ENCODE peak calls at places on chromosome 1, in four cellular contexts. C is HCT116, L is HepG2, P is K562. V is an unnamed sample. For H3K36me3, the result is how much of the 10 kb centered on the place peaks cover.

GRCh38 chr1:241443561-241443960 is 76.0 kb downstream of the FH start:
- DNase-seq in C (no peak), P (no peak), L (no peak), V (no peak)

GRCh38 chr1:41366428-41367101 is 5.3 kb downstream of the FOXO6 start:
- DNase-seq in C (no peak), L (no peak), P (peak), V (no peak)

GRCh38 chr1:234515411-234515810 is 36.4 kb upstream of the TARBP1 start:
- DNase-seq in P (no peak), C (no peak), L (no peak), V (no peak)

GRCh38 chr1:35571263-35571662 is 1.9 kb upstream of the TFAP2E start:
- DNase-seq in C (no peak), P (no peak), L (no peak), V (no peak)

GRCh38 chr1:184387871-184388670 is 1.2 kb downstream of the C1orf21 start:
- DNase-seq in C (no peak), P (no peak), L (no peak), V (no peak)

GRCh38 chr1:7590426-7590790 is 180.7 kb upstream of the VAMP3 start:
- DNase-seq in C (no peak), P (no peak), L (no peak), V (no peak)

GRCh38 chr1:102732927-102733326 is 375.4 kb downstream of the COL11A1 start:
- DNase-seq in C (no peak), P (no peak), L (no peak), V (no peak)

GRCh38 chr1:163300569-163300968 is 21.2 kb upstream of the NUF2 start:
- DNase-seq in P (no peak), C (no peak), L (no peak), V (no peak)

GRCh38 chr1:21355956-21356355 is 65.7 kb upstream of the ECE1 start:
- DNase-seq in P (no peak), C (no peak), L (no peak), V (no peak)

GRCh38 chr1:91564888-91565700 is 64.4 kb downstream of the CDC7 start:
- DNase-seq in P (no peak), C (no peak), L (no peak), V (no peak)

GRCh38 chr1:65425697-65426096 is 5.2 kb downstream of the LEPR start:
- DNase-seq in C (no peak), P (no peak), L (peak), V (peak)

GRCh38 chr1:212975607-212975918 is 25.2 kb downstream of the VASH2 start:
- DNase-seq in P (no peak), L (no peak), C (no peak), V (no peak)

GRCh38 chr1:96253281-96254035 is 468.1 kb upstream of the PTBP2 start:
- DNase-seq in C (no peak), L (no peak), P (no peak), V (no peak)

GRCh38 chr1:151267760-151268159 is 13.2 kb downstream of the PSMD4 start:
- DNase-seq in C (no peak), L (no peak), P (no peak), V (no peak)

GRCh38 chr1:33060579-33061083 is 20.3 kb upstream of the AZIN2 start:
- DNase-seq in P (no peak), L (no peak), C (no peak), V (no peak)

GRCh38 chr1:223844962-223845809 is 561 bp downstream of the TP53BP2 start:
- DNase-seq in C (no peak), P (no peak), L (peak), V (no peak)

GRCh38 chr1:219657186-219657585 is 44.3 kb upstream of the ZC3H11B start:
- DNase-seq in C (no peak), L (no peak), P (no peak), V (no peak)

GRCh38 chr1:203663820-203664219 is 37.2 kb downstream of the ATP2B4 start:
- DNase-seq in L (no peak), P (no peak), C (no peak), V (no peak)
- H3K27ac ChIP-seq in L (no peak), P (no peak), C (no peak), V (no peak)

DNA sequence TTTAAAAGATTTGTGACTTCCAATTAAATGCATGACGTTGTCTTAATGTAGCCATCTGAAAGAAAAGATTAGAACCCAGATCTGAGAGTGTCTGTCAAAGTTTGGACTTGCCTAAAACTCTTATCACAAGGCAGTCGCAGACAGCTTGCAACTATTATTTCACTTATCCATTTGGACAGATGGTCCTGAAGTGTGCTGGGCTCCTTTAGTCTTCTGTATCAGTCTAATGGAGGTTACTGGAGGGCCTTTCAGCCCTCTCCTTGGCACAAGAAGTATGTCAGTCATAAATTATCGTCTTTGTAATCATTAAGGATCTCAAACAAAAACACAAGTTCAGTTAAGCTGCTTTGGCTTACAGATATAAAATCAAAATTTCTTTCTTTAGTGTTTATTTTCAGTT is 15.5 kb downstream of the PROX1 start:
- DNase-seq in L (no peak), P (peak), C (no peak), V (no peak)
- TF ChIP-seq TCF7L2 in L (no peak), P (no peak), C (no peak), V (no peak)

DNA sequence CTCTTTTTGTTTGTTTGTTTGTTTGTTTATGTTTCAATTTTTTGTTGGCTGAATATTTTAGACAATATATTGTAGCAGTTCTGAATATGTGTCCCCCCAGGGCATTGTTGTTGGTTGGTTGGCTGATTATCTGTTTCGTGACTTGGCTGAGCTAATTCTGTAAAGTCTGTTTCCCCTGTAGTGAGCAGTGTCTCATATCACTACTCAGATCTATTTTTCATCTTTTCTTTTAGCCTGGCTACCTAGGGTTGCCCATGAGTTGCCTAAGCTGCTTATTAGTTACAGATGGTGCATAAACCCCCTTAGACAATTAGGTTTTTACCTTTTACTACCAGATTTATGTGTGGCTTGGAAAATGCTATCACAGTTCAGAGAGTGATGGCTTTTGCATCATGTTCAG is 32.3 kb downstream of the CFAP57 start:
- DNase-seq in L (no peak), P (no peak), C (no peak), V (no peak)
- H3K36me3 ChIP-seq in L (under half), P (under half), C (under half), V (under half)

GRCh38 chr1:99771522-99771921 is 5.1 kb upstream of the FRRS1 start:
- DNase-seq in P (peak), L (no peak), C (no peak), V (no peak)
- H3K27ac ChIP-seq in P (peak), L (no peak), C (no peak), V (no peak)

GRCh38 chr1:22791736-22792325 is 81.2 kb downstream of the EPHB2 start:
- DNase-seq in P (no peak), L (peak), C (no peak), V (no peak)

GRCh38 chr1:22794691-22795090 is 84.1 kb downstream of the EPHB2 start:
- DNase-seq in P (no peak), L (no peak), C (no peak), V (no peak)

GRCh38 chr1:22793647-22794046 is 83.0 kb downstream of the EPHB2 start:
- DNase-seq in L (no peak), P (no peak), C (no peak), V (no peak)

GRCh38 chr1:22790232-22791008 is 79.8 kb downstream of the EPHB2 start:
- DNase-seq in P (no peak), L (no peak), C (no peak), V (no peak)

DNA sequence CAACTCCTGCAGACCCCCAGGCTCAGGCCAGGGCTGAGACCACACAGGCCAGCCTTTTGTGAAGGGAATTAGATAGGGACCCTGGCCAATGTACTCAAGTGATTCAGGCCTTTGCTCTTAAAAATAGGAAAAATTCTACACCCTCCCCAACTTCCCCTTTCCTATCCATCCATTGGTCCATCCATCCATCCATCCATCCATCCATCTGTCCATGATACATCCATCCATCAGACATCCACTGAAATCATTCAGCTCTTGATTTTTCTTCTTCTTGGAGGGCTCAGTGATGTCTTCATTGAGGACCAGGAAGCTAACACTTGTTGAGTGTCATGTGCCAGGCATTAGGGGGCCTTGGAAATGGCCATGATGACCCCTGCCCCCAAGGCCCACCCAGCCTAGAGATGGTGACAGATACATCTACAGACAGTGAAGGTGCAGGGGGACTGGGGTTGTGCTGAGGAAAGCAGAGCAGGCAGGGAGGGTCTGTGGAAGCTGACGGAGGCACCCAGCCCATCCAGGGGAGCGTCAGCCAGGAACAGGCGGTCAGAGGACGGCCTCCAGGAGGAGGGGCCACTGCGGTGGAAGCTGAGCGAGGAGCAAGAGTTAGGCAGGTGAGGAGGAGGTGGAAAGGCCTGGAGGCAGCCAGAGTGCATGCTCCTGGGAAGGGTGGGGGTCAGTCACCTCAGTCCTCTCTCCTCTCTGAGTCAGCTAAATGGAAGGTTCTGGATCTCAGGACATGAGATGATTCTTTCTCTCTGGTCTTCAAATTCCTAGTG is 81.9 kb downstream of the EPHB2 start:
- DNase-seq in C (no peak), L (no peak), P (no peak), V (no peak)
- TF ChIP-seq TCF7L2 in C (no peak), L (no peak), P (no peak), V (no peak)

DNA sequence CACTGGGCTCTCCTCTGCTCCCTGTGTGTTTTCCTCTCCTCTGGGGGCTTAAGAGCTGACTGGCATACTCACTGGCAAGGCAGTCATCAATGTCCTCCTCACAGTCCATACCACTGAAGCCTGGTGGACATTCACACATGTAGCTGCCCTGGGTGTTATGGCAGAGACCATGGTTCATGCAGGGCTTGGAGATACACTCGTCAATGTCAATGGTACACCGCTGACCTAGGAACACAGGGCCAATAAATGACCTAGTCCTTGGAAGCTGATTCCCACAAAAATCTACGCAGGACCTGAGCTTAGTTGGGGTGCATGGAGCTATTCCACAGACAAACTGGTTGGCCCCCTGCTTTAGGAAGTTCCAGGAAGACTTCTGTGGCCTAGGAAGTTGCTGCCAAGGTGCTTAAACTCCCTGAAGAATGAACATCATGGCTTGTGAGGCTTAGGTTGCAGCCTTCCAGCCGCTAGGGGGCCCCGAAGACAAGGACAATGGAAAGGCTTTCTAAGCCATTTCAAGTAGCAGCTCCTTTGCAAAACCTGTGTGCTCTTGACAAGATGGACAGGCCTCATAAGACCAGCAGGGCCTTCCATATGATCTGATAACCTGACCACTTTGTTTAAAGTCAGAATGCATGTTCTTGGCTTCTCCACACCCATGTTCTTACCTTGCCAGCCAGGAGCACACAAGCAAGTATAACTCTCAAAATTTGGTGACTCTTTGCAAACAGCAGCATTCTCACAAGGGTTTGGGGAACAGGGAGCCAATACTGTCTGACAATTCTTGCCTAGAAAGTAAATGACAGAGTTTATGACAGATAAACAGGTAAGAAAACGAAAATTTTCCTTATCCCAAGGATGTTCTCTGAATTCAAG is 52.3 kb upstream of the ADAM30 start:
- DNase-seq in L (peak), C (peak), P (peak), V (peak)
- H3K36me3 ChIP-seq in L (under half), C (under half), P (under half), V (under half)

DNA sequence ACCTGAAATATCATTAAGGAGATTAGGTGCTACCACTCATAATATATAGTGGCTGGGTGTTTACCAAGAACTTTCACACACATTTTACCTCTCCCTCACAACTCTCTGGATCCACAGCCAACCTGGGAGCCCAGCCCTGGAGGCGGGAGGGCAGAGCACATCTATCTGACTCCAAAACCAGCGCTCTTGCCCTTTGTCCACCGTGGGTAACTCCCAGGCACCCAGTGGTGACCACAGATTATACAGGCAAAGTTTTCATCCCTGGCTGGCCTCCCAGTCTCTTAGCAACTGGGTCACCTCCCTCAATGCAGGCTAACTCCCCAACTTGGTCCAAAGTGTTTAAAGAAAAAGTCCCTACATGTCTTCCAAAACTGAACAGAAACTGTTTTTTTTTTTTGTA is 2.4 kb downstream of the PAQR7 start:
- DNase-seq in P (peak), L (peak), C (no peak), V (no peak)
- H3K27ac ChIP-seq in P (no peak), L (peak), C (no peak), V (peak)

GRCh38 chr1:82030830-82031229 is 230.1 kb downstream of the ADGRL2 start:
- DNase-seq in C (no peak), L (no peak), P (no peak), V (no peak)

GRCh38 chr1:82034812-82035211 is 234.1 kb downstream of the ADGRL2 start:
- DNase-seq in L (no peak), P (no peak), C (no peak), V (no peak)
- TF ChIP-seq TCF7L2 in L (no peak), P (no peak), C (no peak), V (no peak)